ENCODE peak calls at places on chromosomes 12 and 14, in ten cellular contexts. D is tibial nerve, F is adipocyte, A is left ventricle myocardium inferior, H is uterus, J is H1, X is bronchial epithelial cell, G is skeletal muscle cell, Y is ovary, Q is A549. P is an unnamed sample.

GRCh38 chr12:97616936-97617335 is 154.3 kb downstream of the RMST start:
- DNase-seq in D (no peak), F (no peak), A (no peak), H (no peak), J (no peak), X (no peak), G (no peak), Y (no peak), Q (no peak), P (no peak)

GRCh38 chr14:100333311-100333710 is 10.2 kb downstream of the SLC25A47 start:
- DNase-seq in D (no peak), F (no peak), A (no peak), H (no peak), J (no peak), X (no peak), G (no peak), Y (no peak), Q (no peak), P (no peak)

GRCh38 chr12:94617101-94617500 is 33.3 kb downstream of the TMCC3 start:
- DNase-seq in D (no peak), F (no peak), A (no peak), H (no peak), J (no peak), X (no peak), G (no peak), Y (no peak), Q (no peak), P (no peak)

GRCh38 chr12:115570271-115570777 is 707.2 kb downstream of the MED13L start:
- DNase-seq in D (no peak), F (peak; percentile 60), A (no peak), H (no peak), J (no peak), X (peak; percentile 21), G (peak; percentile 15), Y (no peak), Q (peak; percentile 69), P (no peak)

GRCh38 chr12:93901739-93902138 is 224.6 kb downstream of the CRADD start:
- DNase-seq in D (no peak), F (no peak), A (no peak), H (no peak), J (no peak), X (no peak), G (no peak), Y (no peak), Q (no peak), P (no peak)

GRCh38 chr12:70121562-70121961 is 121.7 kb upstream of the CNOT2 start:
- DNase-seq in D (no peak), F (no peak), A (no peak), H (no peak), J (no peak), X (peak; percentile 80), G (no peak), Y (no peak), Q (no peak), P (no peak)

GRCh38 chr14:56808314-56809201 is 1.7 kb downstream of the OTX2 start:
- DNase-seq in D (no peak), F (no peak), A (no peak), H (no peak), J (no peak), X (no peak), G (no peak), Y (no peak), Q (no peak), P (no peak)

GRCh38 chr14:35818346-35819115 is 7.6 kb upstream of the BRMS1L start:
- DNase-seq in D (no peak), F (peak; percentile 78), A (no peak), H (no peak), J (no peak), X (peak; percentile 54), G (no peak), Y (no peak), Q (peak; percentile 59), P (peak; percentile 61)

GRCh38 chr12:58916891-58917570 is 3.3 kb downstream of the LRIG3 start:
- DNase-seq in D (no peak), F (peak; percentile 83), A (no peak), H (peak; percentile 29), J (no peak), X (peak; percentile 65), G (peak; percentile 57), Y (no peak), Q (no peak), P (peak; percentile 30)

GRCh38 chr14:34562776-34563150 is 23.3 kb upstream of the EAPP start:
- DNase-seq in D (peak; percentile 3), F (no peak), A (no peak), H (no peak), J (no peak), X (no peak), G (no peak), Y (no peak), Q (no peak), P (no peak)

GRCh38 chr12:131608740-131609665 is 101.9 kb upstream of the SFSWAP start:
- DNase-seq in D (peak; percentile 69), F (peak; percentile 75), A (peak; percentile 73), H (peak; percentile 59), J (peak; percentile 46), X (peak; percentile 23), G (no peak), Y (peak; percentile 84), Q (peak; percentile 59), P (peak; percentile 54)

GRCh38 chr12:93347054-93347786 is 30.5 kb upstream of the NUDT4 start:
- DNase-seq in D (no peak), F (no peak), A (no peak), H (no peak), J (no peak), X (no peak), G (no peak), Y (no peak), Q (no peak), P (peak; percentile 6)

GRCh38 chr12:27020761-27021160 is 1.6 kb upstream of the MED21 start:
- DNase-seq in D (no peak), F (no peak), A (no peak), H (no peak), J (no peak), X (no peak), G (no peak), Y (no peak), Q (no peak), P (no peak)

GRCh38 chr12:89977356-89978185 is 268.9 kb upstream of the ATP2B1 start:
- DNase-seq in D (no peak), F (no peak), A (no peak), H (no peak), J (no peak), X (no peak), G (no peak), Y (no peak), Q (no peak), P (no peak)

DNA sequence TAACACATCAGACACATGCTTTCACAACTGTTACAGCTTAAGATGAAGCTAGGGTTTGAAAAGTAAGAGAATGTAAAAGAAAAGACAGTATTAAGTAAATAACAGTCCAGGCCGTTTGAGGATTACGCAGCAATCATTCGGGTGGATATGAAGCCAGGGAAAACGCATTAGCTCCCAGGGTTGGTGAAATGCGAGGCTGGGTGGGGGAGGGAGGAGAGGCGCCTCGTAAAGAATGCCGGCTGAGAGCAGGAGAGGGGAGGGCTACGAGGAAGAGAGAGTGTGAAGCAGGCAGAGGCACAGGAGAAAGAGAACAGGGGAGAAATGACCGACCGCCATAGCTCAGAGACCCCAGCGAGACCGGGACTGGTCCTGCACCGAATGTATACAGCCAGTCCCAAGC is 73.0 kb downstream of the IQSEC3 start:
- DNase-seq in D (no peak), F (peak; percentile 12), A (no peak), H (no peak), J (no peak), X (no peak), G (no peak), Y (no peak), Q (no peak), P (no peak)
- H3K4me3 ChIP-seq in D (no peak overlapping the region), F (peak overlapping the region; percentile 56), A (peak overlapping the region; percentile 65), H (peak overlapping the region; percentile 21), J (peak overlapping the region; percentile 18), X (no peak overlapping the region), G (no peak overlapping the region), Y (peak overlapping the region; percentile 6), Q (no peak overlapping the region), P (no peak overlapping the region)

GRCh38 chr12:61490732-61491498 is 769.3 kb upstream of the USP15 start:
- DNase-seq in D (no peak), F (no peak), A (no peak), H (no peak), J (no peak), X (peak; percentile 77), G (no peak), Y (no peak), Q (no peak), P (no peak)

DNA sequence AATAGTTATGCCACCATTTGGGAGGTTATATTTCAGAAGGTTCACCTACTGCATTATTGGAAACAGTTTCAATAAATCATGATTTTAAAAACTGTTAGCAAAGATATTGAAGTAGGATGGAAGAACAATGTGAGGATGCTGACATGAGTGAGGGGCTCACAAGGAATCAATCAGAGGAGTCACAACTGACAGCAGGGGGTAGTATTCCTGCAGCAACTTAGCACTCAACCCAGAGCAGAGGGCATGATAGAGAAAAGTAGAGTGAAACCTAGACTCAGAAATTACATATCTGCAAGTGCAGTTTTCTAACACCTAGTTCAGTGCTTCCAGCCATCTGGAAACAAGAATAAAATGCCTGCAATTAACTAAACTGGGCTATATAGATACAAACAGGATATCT is 772.5 kb upstream of the USP15 start:
- DNase-seq in D (no peak), F (no peak), A (no peak), H (no peak), J (no peak), X (no peak), G (no peak), Y (no peak), Q (no peak), P (no peak)
- H3K4me3 ChIP-seq in D (no peak overlapping the region), F (no peak overlapping the region), A (no peak overlapping the region), H (no peak overlapping the region), J (no peak overlapping the region), X (no peak overlapping the region), G (no peak overlapping the region), Y (no peak overlapping the region), Q (no peak overlapping the region), P (no peak overlapping the region)

GRCh38 chr12:56153291-56154065 is 1.1 kb downstream of the MYL6B start:
- DNase-seq in D (no peak), F (no peak), A (no peak), H (no peak), J (no peak), X (no peak), G (no peak), Y (no peak), Q (no peak), P (no peak)
- H3K4me3 ChIP-seq in D (no peak overlapping the region), F (peak overlapping the region; percentile 92), A (peak overlapping the region; percentile 76), H (no peak overlapping the region), J (peak overlapping the region; percentile 66), X (no peak overlapping the region), G (peak overlapping the region; percentile 61), Y (peak overlapping the region; percentile 54), Q (peak overlapping the region; percentile 53), P (no peak overlapping the region)

DNA sequence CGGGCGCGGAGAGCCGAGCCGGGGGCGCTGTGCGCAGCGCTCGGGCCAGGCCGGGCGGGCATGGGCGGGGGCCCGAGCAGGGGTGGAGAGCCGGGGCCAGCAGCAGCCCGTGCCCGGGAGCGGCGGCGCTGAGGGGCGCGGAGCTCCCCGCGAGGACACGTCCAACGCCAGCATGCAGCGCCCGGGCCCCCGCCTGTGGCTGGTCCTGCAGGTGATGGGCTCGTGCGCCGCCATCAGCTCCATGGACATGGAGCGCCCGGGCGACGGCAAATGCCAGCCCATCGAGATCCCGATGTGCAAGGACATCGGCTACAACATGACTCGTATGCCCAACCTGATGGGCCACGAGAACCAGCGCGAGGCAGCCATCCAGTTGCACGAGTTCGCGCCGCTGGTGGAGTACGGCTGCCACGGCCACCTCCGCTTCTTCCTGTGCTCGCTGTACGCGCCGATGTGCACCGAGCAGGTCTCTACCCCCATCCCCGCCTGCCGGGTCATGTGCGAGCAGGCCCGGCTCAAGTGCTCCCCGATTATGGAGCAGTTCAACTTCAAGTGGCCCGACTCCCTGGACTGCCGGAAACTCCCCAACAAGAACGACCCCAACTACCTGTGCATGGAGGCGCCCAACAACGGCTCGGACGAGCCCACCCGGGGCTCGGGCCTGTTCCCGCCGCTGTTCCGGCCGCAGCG is 652 bp downstream of the FZD10 start:
- DNase-seq in D (no peak), F (no peak), A (no peak), H (no peak), J (no peak), X (no peak), G (no peak), Y (no peak), Q (no peak), P (no peak)
- H3K4me3 ChIP-seq in D (no peak overlapping the region), F (no peak overlapping the region), A (peak overlapping the region; percentile 62), H (peak overlapping the region; percentile 35), J (peak overlapping the region; percentile 44), X (peak overlapping the region; percentile 35), G (peak overlapping the region; percentile 33), Y (peak overlapping the region; percentile 24), Q (no peak overlapping the region), P (no peak overlapping the region)

P was measured in body of pancreas.